ENCODE peak calls at places on chromosomes 16 and 17, in four cellular contexts. One of them, this sample, is unnamed.

GRCh38 chr16:86868746-86869145 is 290.4 kb downstream of the FOXL1 start:
- DNase-seq in PC-9: no peak
- DNase-seq in fibroblast of lung: no peak
- DNase-seq in mesenchymal stem cell: no peak
- DNase-seq in this sample: no peak

GRCh38 chr17:80704894-80705293 is 160.3 kb downstream of the RPTOR start:
- DNase-seq in PC-9: no peak
- DNase-seq in mesenchymal stem cell: no peak
- DNase-seq in fibroblast of lung: no peak
- DNase-seq in this sample: no peak

GRCh38 chr16:10920726-10921427 is 21.4 kb downstream of the DEXI start:
- DNase-seq in PC-9: no peak
- DNase-seq in fibroblast of lung: no peak
- DNase-seq in mesenchymal stem cell: no peak
- DNase-seq in this sample: no peak

GRCh38 chr17:28967240-28968135 is 16.2 kb upstream of the PHF12 start:
- DNase-seq in mesenchymal stem cell: no peak
- DNase-seq in PC-9: no peak
- DNase-seq in fibroblast of lung: peak; percentile 35
- DNase-seq in this sample: no peak

GRCh38 chr17:40095944-40096791 is 4.2 kb downstream of the NR1D1 start:
- DNase-seq in mesenchymal stem cell: no peak
- DNase-seq in fibroblast of lung: no peak
- DNase-seq in PC-9: no peak
- DNase-seq in this sample: no peak

GRCh38 chr17:64448665-64449512 is at the start of gene MILR1:
- DNase-seq in PC-9: peak; percentile 39
- DNase-seq in fibroblast of lung: peak; percentile 95
- DNase-seq in mesenchymal stem cell: peak; percentile 86
- DNase-seq in this sample: peak; percentile 72

GRCh38 chr17:12128946-12129345 is 108.3 kb downstream of the MAP2K4 start:
- DNase-seq in PC-9: no peak
- DNase-seq in fibroblast of lung: no peak
- DNase-seq in mesenchymal stem cell: no peak
- DNase-seq in this sample: no peak

GRCh38 chr16:23496826-23497542 is 13.3 kb downstream of the GGA2 start:
- DNase-seq in mesenchymal stem cell: peak; percentile 24
- DNase-seq in fibroblast of lung: no peak
- DNase-seq in PC-9: peak; percentile 38
- DNase-seq in this sample: peak; percentile 70

GRCh38 chr16:30007378-30007895 is 3.4 kb downstream of the DOC2A start:
- DNase-seq in mesenchymal stem cell: no peak
- DNase-seq in fibroblast of lung: no peak
- DNase-seq in PC-9: no peak
- DNase-seq in this sample: no peak

GRCh38 chr17:48616719-48617514 is 1.8 kb upstream of the HOXB8 start:
- DNase-seq in fibroblast of lung: no peak
- DNase-seq in PC-9: no peak
- DNase-seq in mesenchymal stem cell: peak; percentile 64
- DNase-seq in this sample: no peak

GRCh38 chr17:42359133-42359532 is 29.1 kb downstream of the STAT3 start:
- DNase-seq in mesenchymal stem cell: no peak
- DNase-seq in fibroblast of lung: no peak
- DNase-seq in PC-9: no peak
- DNase-seq in this sample: no peak

GRCh38 chr17:18233803-18234518 is 8.5 kb downstream of the LLGL1 start:
- DNase-seq in mesenchymal stem cell: no peak
- DNase-seq in PC-9: no peak
- DNase-seq in fibroblast of lung: no peak
- DNase-seq in this sample: no peak

GRCh38 chr16:12440233-12440530 is 363.5 kb downstream of the CPPED1 start:
- DNase-seq in PC-9: no peak
- DNase-seq in fibroblast of lung: peak; percentile 15
- DNase-seq in mesenchymal stem cell: no peak
- DNase-seq in this sample: no peak

GRCh38 chr16:68445458-68445857 is 2.9 kb downstream of the SMPD3 start:
- DNase-seq in PC-9: peak; percentile 39
- DNase-seq in fibroblast of lung: no peak
- DNase-seq in mesenchymal stem cell: peak; percentile 16
- DNase-seq in this sample: peak; percentile 58

GRCh38 chr17:2692781-2693135 is 18.8 kb downstream of the CLUH start:
- DNase-seq in mesenchymal stem cell: no peak
- DNase-seq in fibroblast of lung: no peak
- DNase-seq in PC-9: no peak
- DNase-seq in this sample: no peak

GRCh38 chr17:70563301-70563820 is 394.0 kb downstream of the KCNJ2 start:
- DNase-seq in mesenchymal stem cell: peak; percentile 75
- DNase-seq in PC-9: no peak
- DNase-seq in fibroblast of lung: peak; percentile 24
- DNase-seq in this sample: no peak

GRCh38 chr16:72549878-72550277 is 377.9 kb upstream of the PMFBP1 start:
- DNase-seq in fibroblast of lung: no peak
- DNase-seq in PC-9: no peak
- DNase-seq in mesenchymal stem cell: no peak
- DNase-seq in this sample: no peak

GRCh38 chr16:22191966-22192260 is 14.2 kb upstream of the EEF2K start:
- DNase-seq in PC-9: no peak
- DNase-seq in fibroblast of lung: no peak
- DNase-seq in mesenchymal stem cell: no peak
- DNase-seq in this sample: peak; percentile 32

GRCh38 chr17:55413825-55414489 is 7.7 kb downstream of the MMD start:
- DNase-seq in mesenchymal stem cell: no peak
- DNase-seq in fibroblast of lung: no peak
- DNase-seq in PC-9: no peak
- DNase-seq in this sample: no peak

GRCh38 chr17:18237461-18237860 is 12.0 kb downstream of the LLGL1 start:
- DNase-seq in fibroblast of lung: no peak
- DNase-seq in PC-9: no peak
- DNase-seq in mesenchymal stem cell: no peak
- DNase-seq in this sample: no peak

GRCh38 chr17:31294839-31295488 is 2.1 kb downstream of the OMG start:
- DNase-seq in PC-9: no peak
- DNase-seq in fibroblast of lung: peak; percentile 45
- DNase-seq in mesenchymal stem cell: peak; percentile 32
- DNase-seq in this sample: no peak

GRCh38 chr17:72393553-72393952 is 272.7 kb downstream of the SOX9 start:
- DNase-seq in PC-9: peak; percentile 40
- DNase-seq in fibroblast of lung: peak; percentile 89
- DNase-seq in mesenchymal stem cell: peak; percentile 91
- DNase-seq in this sample: peak; percentile 77

GRCh38 chr17:2794116-2794803 is 2.0 kb upstream of the RAP1GAP2 start:
- DNase-seq in mesenchymal stem cell: no peak
- DNase-seq in fibroblast of lung: no peak
- DNase-seq in PC-9: no peak
- DNase-seq in this sample: no peak

GRCh38 chr17:81366648-81367047 is 28.6 kb upstream of the BAHCC1 start:
- DNase-seq in PC-9: no peak
- DNase-seq in fibroblast of lung: no peak
- DNase-seq in mesenchymal stem cell: no peak
- DNase-seq in this sample: no peak

GRCh38 chr17:3002538-3003301 is 60.7 kb downstream of the OR1D5 start:
- DNase-seq in mesenchymal stem cell: no peak
- DNase-seq in PC-9: no peak
- DNase-seq in fibroblast of lung: no peak
- DNase-seq in this sample: no peak

GRCh38 chr17:7263071-7263800 is 958 bp upstream of the CLDN7 start:
- DNase-seq in fibroblast of lung: no peak
- DNase-seq in PC-9: peak; percentile 88
- DNase-seq in mesenchymal stem cell: no peak
- DNase-seq in this sample: no peak

DNA sequence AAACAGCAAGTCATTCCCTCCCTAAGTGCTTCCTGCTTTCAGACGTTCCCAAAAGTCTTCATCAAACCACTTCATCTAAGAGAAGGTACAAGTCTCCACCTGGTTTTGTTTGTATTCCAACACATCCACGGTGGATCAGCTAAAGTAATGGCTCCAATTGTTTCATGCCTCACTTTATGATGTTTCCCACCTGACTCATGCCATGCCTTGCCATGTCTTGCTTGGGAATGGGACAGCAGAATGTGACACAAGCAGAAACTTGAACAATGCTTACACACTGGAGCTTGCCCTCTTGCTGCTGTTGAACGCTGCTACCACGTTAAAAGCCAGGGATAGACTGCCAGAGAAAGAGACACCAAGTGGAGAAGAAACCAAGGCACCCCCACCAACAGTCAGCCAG is 43.8 kb downstream of the MYH10 start:
- DNase-seq in fibroblast of lung: no peak
- DNase-seq in mesenchymal stem cell: no peak
- DNase-seq in PC-9: no peak
- DNase-seq in this sample: peak; percentile 2
- H3K4me2 ChIP-seq in fibroblast of lung: no peak overlapping the region
- H3K4me2 ChIP-seq in mesenchymal stem cell: no peak overlapping the region
- H3K4me2 ChIP-seq in PC-9: no peak overlapping the region
- H3K4me2 ChIP-seq in this sample: no peak overlapping the region

GRCh38 chr16:52572656-52573055 is 25.7 kb upstream of the TOX3 start:
- DNase-seq in fibroblast of lung: no peak
- DNase-seq in PC-9: no peak
- DNase-seq in mesenchymal stem cell: no peak
- DNase-seq in this sample: no peak

GRCh38 chr16:52569701-52570100 is 22.8 kb upstream of the TOX3 start:
- DNase-seq in mesenchymal stem cell: no peak
- DNase-seq in fibroblast of lung: no peak
- DNase-seq in PC-9: no peak
- DNase-seq in this sample: no peak

GRCh38 chr16:52568495-52568894 is 21.6 kb upstream of the TOX3 start:
- DNase-seq in fibroblast of lung: no peak
- DNase-seq in PC-9: no peak
- DNase-seq in mesenchymal stem cell: no peak
- DNase-seq in this sample: no peak

GRCh38 chr16:52569296-52569695 is 22.4 kb upstream of the TOX3 start:
- DNase-seq in mesenchymal stem cell: no peak
- DNase-seq in fibroblast of lung: no peak
- DNase-seq in PC-9: no peak
- DNase-seq in this sample: no peak

DNA sequence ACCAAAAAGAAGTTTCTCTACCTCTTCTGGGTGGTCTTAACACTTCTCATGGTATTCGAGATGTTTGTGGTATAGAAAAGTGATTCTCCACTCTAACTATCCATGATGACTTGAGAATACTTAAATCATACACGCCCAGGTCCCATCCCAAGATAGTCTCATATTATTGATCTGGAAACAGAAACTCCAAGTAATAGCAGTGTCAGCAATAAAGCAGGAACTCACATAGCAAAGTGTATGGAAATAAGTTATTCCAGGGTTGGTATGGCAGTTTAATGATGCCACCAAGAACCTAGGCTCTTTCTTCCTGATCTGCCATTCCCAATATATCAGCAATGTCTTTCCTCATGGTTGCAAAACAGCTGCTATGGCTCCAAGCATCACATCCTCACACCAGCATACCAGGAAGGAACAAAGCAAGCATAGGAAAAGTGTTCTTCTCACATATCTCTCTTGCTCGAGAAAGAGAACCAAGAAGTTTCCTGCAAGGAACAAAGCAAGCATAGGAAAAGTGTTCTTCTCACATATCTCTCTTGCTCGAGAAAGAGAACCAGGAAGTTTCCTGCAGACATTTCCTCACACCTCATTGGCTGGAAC is 23.6 kb upstream of the TOX3 start:
- DNase-seq in fibroblast of lung: no peak
- DNase-seq in PC-9: no peak
- DNase-seq in mesenchymal stem cell: no peak
- DNase-seq in this sample: no peak
- H3K27me3 ChIP-seq in fibroblast of lung: no peaks in the 10 kb centered on the region
- H3K27me3 ChIP-seq in PC-9: no peaks in the 10 kb centered on the region
- H3K27me3 ChIP-seq in mesenchymal stem cell: no peaks in the 10 kb centered on the region
- H3K27me3 ChIP-seq in this sample: no peaks in the 10 kb centered on the region

DNA sequence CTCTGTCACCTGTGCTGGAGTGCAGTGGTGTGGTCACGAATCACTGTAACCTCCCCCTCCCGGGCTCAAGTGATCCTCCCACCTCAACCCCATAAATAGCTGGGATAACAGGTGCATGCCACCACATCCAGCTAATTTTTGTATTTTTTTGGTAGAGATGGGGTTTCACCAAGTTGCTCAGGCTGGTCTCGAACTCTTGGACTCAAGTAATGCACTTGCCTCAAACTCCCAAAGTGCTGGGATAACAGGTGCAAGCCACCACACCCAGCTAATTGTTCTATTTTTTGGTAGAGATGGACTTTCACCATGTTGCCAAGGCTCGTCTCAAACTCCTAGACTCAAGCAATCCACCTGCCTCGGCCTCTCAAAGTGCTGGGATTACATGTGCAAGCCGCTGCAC is 86.5 kb downstream of the STH start:
- DNase-seq in PC-9: no peak
- DNase-seq in fibroblast of lung: no peak
- DNase-seq in mesenchymal stem cell: no peak
- DNase-seq in this sample: no peak
- H3K4me2 ChIP-seq in PC-9: no peak overlapping the region
- H3K4me2 ChIP-seq in fibroblast of lung: no peak overlapping the region
- H3K4me2 ChIP-seq in mesenchymal stem cell: no peak overlapping the region
- H3K4me2 ChIP-seq in this sample: no peak overlapping the region

GRCh38 chr17:74358696-74359095 is 3.0 kb downstream of the BTBD17 start:
- DNase-seq in mesenchymal stem cell: no peak
- DNase-seq in PC-9: no peak
- DNase-seq in fibroblast of lung: no peak
- DNase-seq in this sample: no peak
- H3K27me3 ChIP-seq in mesenchymal stem cell: peaks cover 97% of the 10 kb centered on the region
- H3K27me3 ChIP-seq in PC-9: peaks cover 78% of the 10 kb centered on the region
- H3K27me3 ChIP-seq in fibroblast of lung: no peaks in the 10 kb centered on the region
- H3K27me3 ChIP-seq in this sample: peaks cover 9% of the 10 kb centered on the region

GRCh38 chr16:81473969-81474959 is 29.7 kb downstream of the CMIP start:
- DNase-seq in mesenchymal stem cell: no peak
- DNase-seq in PC-9: no peak
- DNase-seq in fibroblast of lung: no peak
- DNase-seq in this sample: no peak

GRCh38 chr16:81478876-81479496 is 34.4 kb downstream of the CMIP start:
- DNase-seq in mesenchymal stem cell: peak; percentile 67
- DNase-seq in fibroblast of lung: no peak
- DNase-seq in PC-9: no peak
- DNase-seq in this sample: no peak

GRCh38 chr16:81476732-81477131 is 32.1 kb downstream of the CMIP start:
- DNase-seq in PC-9: no peak
- DNase-seq in mesenchymal stem cell: no peak
- DNase-seq in fibroblast of lung: no peak
- DNase-seq in this sample: no peak

GRCh38 chr16:81480856-81481821 is 36.5 kb downstream of the CMIP start:
- DNase-seq in mesenchymal stem cell: peak; percentile 72
- DNase-seq in fibroblast of lung: peak; percentile 45
- DNase-seq in PC-9: no peak
- DNase-seq in this sample: no peak

DNA sequence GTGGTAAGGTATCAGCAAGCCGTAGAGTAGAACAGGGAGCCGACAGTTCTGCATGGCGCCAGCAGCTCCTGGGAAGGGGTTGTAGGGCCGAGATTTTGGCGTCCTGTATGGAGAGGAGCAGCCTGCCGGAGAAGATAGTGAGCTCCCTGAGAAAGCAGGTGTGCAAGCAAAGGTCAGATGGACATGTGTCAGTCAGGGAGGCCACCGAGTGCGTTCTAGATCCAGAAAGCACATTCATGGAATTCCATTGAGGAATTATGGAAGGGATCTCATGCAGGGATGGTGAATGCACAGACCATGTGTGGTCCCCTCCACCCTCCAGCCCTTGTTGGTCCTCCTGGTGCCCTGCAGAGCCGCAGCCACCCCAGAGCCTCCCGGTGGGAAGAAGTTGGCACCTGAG is 33.7 kb downstream of the CMIP start:
- DNase-seq in fibroblast of lung: no peak
- DNase-seq in PC-9: no peak
- DNase-seq in mesenchymal stem cell: no peak
- DNase-seq in this sample: no peak
- H3K4me2 ChIP-seq in fibroblast of lung: no peak overlapping the region
- H3K4me2 ChIP-seq in PC-9: no peak overlapping the region
- H3K4me2 ChIP-seq in mesenchymal stem cell: no peak overlapping the region
- H3K4me2 ChIP-seq in this sample: no peak overlapping the region

GRCh38 chr16:49474741-49475140 is 101.1 kb downstream of the C16orf78 start:
- DNase-seq in PC-9: no peak
- DNase-seq in fibroblast of lung: no peak
- DNase-seq in mesenchymal stem cell: no peak
- DNase-seq in this sample: no peak
- H3K27me3 ChIP-seq in PC-9: peaks cover 24% of the 10 kb centered on the region
- H3K27me3 ChIP-seq in fibroblast of lung: no peaks in the 10 kb centered on the region
- H3K27me3 ChIP-seq in mesenchymal stem cell: peaks cover 31% of the 10 kb centered on the region
- H3K27me3 ChIP-seq in this sample: no peaks in the 10 kb centered on the region

This sample was measured in mammary epithelial cell.